ENCODE peak calls at places on chromosome 4, in seven cellular contexts. One of them, this sample, is unnamed.

GRCh38 chr4:55517526-55518229 is 29.0 kb downstream of the CLOCK start:
- DNase-seq in stimulated activated CD4-positive, alpha-beta T cell treated with anti-CD3 and anti-CD28 coated beads, Interleukin-12 subunit alpha, Interleukin-12 subunit beta, amount 100 ng/mL, for 24 hours: no peak
- DNase-seq in posterior vena cava: no peak
- DNase-seq in pancreas: no peak
- DNase-seq in amniotic stem cell: no peak
- DNase-seq in naive thymus-derived CD4-positive, alpha-beta T cell: no peak
- DNase-seq in dorsolateral prefrontal cortex: no peak
- DNase-seq in this sample: no peak

GRCh38 chr4:79882806-79883205 is 190.2 kb downstream of the ANTXR2 start:
- DNase-seq in stimulated activated CD4-positive, alpha-beta T cell treated with anti-CD3 and anti-CD28 coated beads, Interleukin-12 subunit alpha, Interleukin-12 subunit beta, amount 100 ng/mL, for 24 hours: no peak
- DNase-seq in posterior vena cava: no peak
- DNase-seq in amniotic stem cell: no peak
- DNase-seq in naive thymus-derived CD4-positive, alpha-beta T cell: no peak
- DNase-seq in pancreas: no peak
- DNase-seq in dorsolateral prefrontal cortex: no peak
- DNase-seq in this sample: no peak

GRCh38 chr4:114365591-114365990 is 233.0 kb upstream of the UGT8 start:
- DNase-seq in amniotic stem cell: no peak
- DNase-seq in pancreas: no peak
- DNase-seq in stimulated activated CD4-positive, alpha-beta T cell treated with anti-CD3 and anti-CD28 coated beads, Interleukin-12 subunit alpha, Interleukin-12 subunit beta, amount 100 ng/mL, for 24 hours: no peak
- DNase-seq in posterior vena cava: no peak
- DNase-seq in naive thymus-derived CD4-positive, alpha-beta T cell: no peak
- DNase-seq in dorsolateral prefrontal cortex: no peak
- DNase-seq in this sample: no peak

GRCh38 chr4:7360802-7361201 is 73.9 kb downstream of the PSAPL1 start:
- DNase-seq in posterior vena cava: no peak
- DNase-seq in naive thymus-derived CD4-positive, alpha-beta T cell: no peak
- DNase-seq in pancreas: no peak
- DNase-seq in stimulated activated CD4-positive, alpha-beta T cell treated with anti-CD3 and anti-CD28 coated beads, Interleukin-12 subunit alpha, Interleukin-12 subunit beta, amount 100 ng/mL, for 24 hours: no peak
- DNase-seq in amniotic stem cell: no peak
- DNase-seq in dorsolateral prefrontal cortex: no peak
- DNase-seq in this sample: no peak

GRCh38 chr4:926538-926937 is 5.6 kb downstream of the GAK start:
- DNase-seq in posterior vena cava: peak
- DNase-seq in dorsolateral prefrontal cortex: peak
- DNase-seq in naive thymus-derived CD4-positive, alpha-beta T cell: no peak
- DNase-seq in amniotic stem cell: no peak
- DNase-seq in pancreas: peak
- DNase-seq in stimulated activated CD4-positive, alpha-beta T cell treated with anti-CD3 and anti-CD28 coated beads, Interleukin-12 subunit alpha, Interleukin-12 subunit beta, amount 100 ng/mL, for 24 hours: no peak
- DNase-seq in this sample: no peak

GRCh38 chr4:3168029-3168428 is 80.9 kb upstream of the MSANTD1 start:
- DNase-seq in pancreas: no peak
- DNase-seq in amniotic stem cell: no peak
- DNase-seq in stimulated activated CD4-positive, alpha-beta T cell treated with anti-CD3 and anti-CD28 coated beads, Interleukin-12 subunit alpha, Interleukin-12 subunit beta, amount 100 ng/mL, for 24 hours: no peak
- DNase-seq in posterior vena cava: no peak
- DNase-seq in naive thymus-derived CD4-positive, alpha-beta T cell: no peak
- DNase-seq in dorsolateral prefrontal cortex: no peak
- DNase-seq in this sample: no peak

GRCh38 chr4:72055566-72055965 is 23.8 kb downstream of the NPFFR2 start:
- DNase-seq in stimulated activated CD4-positive, alpha-beta T cell treated with anti-CD3 and anti-CD28 coated beads, Interleukin-12 subunit alpha, Interleukin-12 subunit beta, amount 100 ng/mL, for 24 hours: no peak
- DNase-seq in dorsolateral prefrontal cortex: no peak
- DNase-seq in pancreas: no peak
- DNase-seq in posterior vena cava: no peak
- DNase-seq in amniotic stem cell: no peak
- DNase-seq in naive thymus-derived CD4-positive, alpha-beta T cell: no peak
- DNase-seq in this sample: no peak

GRCh38 chr4:74032064-74032463 is 6.4 kb downstream of the CXCL3 start:
- DNase-seq in naive thymus-derived CD4-positive, alpha-beta T cell: no peak
- DNase-seq in stimulated activated CD4-positive, alpha-beta T cell treated with anti-CD3 and anti-CD28 coated beads, Interleukin-12 subunit alpha, Interleukin-12 subunit beta, amount 100 ng/mL, for 24 hours: no peak
- DNase-seq in pancreas: no peak
- DNase-seq in amniotic stem cell: no peak
- DNase-seq in posterior vena cava: no peak
- DNase-seq in dorsolateral prefrontal cortex: no peak
- DNase-seq in this sample: no peak

GRCh38 chr4:146478009-146478408 is 43.7 kb downstream of the SLC10A7 start:
- DNase-seq in naive thymus-derived CD4-positive, alpha-beta T cell: no peak
- DNase-seq in pancreas: no peak
- DNase-seq in amniotic stem cell: no peak
- DNase-seq in stimulated activated CD4-positive, alpha-beta T cell treated with anti-CD3 and anti-CD28 coated beads, Interleukin-12 subunit alpha, Interleukin-12 subunit beta, amount 100 ng/mL, for 24 hours: no peak
- DNase-seq in dorsolateral prefrontal cortex: no peak
- DNase-seq in posterior vena cava: no peak
- DNase-seq in this sample: no peak

GRCh38 chr4:113052379-113052951 is 3.0 kb downstream of the ANK2 start:
- DNase-seq in dorsolateral prefrontal cortex: peak
- DNase-seq in pancreas: no peak
- DNase-seq in naive thymus-derived CD4-positive, alpha-beta T cell: no peak
- DNase-seq in amniotic stem cell: no peak
- DNase-seq in stimulated activated CD4-positive, alpha-beta T cell treated with anti-CD3 and anti-CD28 coated beads, Interleukin-12 subunit alpha, Interleukin-12 subunit beta, amount 100 ng/mL, for 24 hours: no peak
- DNase-seq in posterior vena cava: no peak
- DNase-seq in this sample: peak

GRCh38 chr4:94582517-94582916 is 130.8 kb downstream of the PDLIM5 start:
- DNase-seq in naive thymus-derived CD4-positive, alpha-beta T cell: no peak
- DNase-seq in amniotic stem cell: no peak
- DNase-seq in posterior vena cava: no peak
- DNase-seq in pancreas: no peak
- DNase-seq in stimulated activated CD4-positive, alpha-beta T cell treated with anti-CD3 and anti-CD28 coated beads, Interleukin-12 subunit alpha, Interleukin-12 subunit beta, amount 100 ng/mL, for 24 hours: no peak
- DNase-seq in dorsolateral prefrontal cortex: no peak
- DNase-seq in this sample: no peak

GRCh38 chr4:77187231-77187630 is 30.2 kb downstream of the CCNG2 start:
- DNase-seq in dorsolateral prefrontal cortex: no peak
- DNase-seq in stimulated activated CD4-positive, alpha-beta T cell treated with anti-CD3 and anti-CD28 coated beads, Interleukin-12 subunit alpha, Interleukin-12 subunit beta, amount 100 ng/mL, for 24 hours: no peak
- DNase-seq in amniotic stem cell: no peak
- DNase-seq in pancreas: no peak
- DNase-seq in posterior vena cava: no peak
- DNase-seq in naive thymus-derived CD4-positive, alpha-beta T cell: no peak
- DNase-seq in this sample: no peak

GRCh38 chr4:44448548-44449443 is at the start of gene KCTD8:
- DNase-seq in stimulated activated CD4-positive, alpha-beta T cell treated with anti-CD3 and anti-CD28 coated beads, Interleukin-12 subunit alpha, Interleukin-12 subunit beta, amount 100 ng/mL, for 24 hours: peak
- DNase-seq in dorsolateral prefrontal cortex: peak
- DNase-seq in pancreas: peak
- DNase-seq in naive thymus-derived CD4-positive, alpha-beta T cell: peak
- DNase-seq in posterior vena cava: peak
- DNase-seq in amniotic stem cell: no peak
- DNase-seq in this sample: peak

GRCh38 chr4:13088726-13089658 is 395.1 kb downstream of the RAB28 start:
- DNase-seq in stimulated activated CD4-positive, alpha-beta T cell treated with anti-CD3 and anti-CD28 coated beads, Interleukin-12 subunit alpha, Interleukin-12 subunit beta, amount 100 ng/mL, for 24 hours: no peak
- DNase-seq in naive thymus-derived CD4-positive, alpha-beta T cell: no peak
- DNase-seq in dorsolateral prefrontal cortex: no peak
- DNase-seq in amniotic stem cell: no peak
- DNase-seq in posterior vena cava: no peak
- DNase-seq in pancreas: no peak
- DNase-seq in this sample: no peak

GRCh38 chr4:108466936-108467902 is 153.2 kb upstream of the RPL34 start:
- DNase-seq in naive thymus-derived CD4-positive, alpha-beta T cell: no peak
- DNase-seq in amniotic stem cell: peak
- DNase-seq in dorsolateral prefrontal cortex: no peak
- DNase-seq in pancreas: no peak
- DNase-seq in posterior vena cava: no peak
- DNase-seq in stimulated activated CD4-positive, alpha-beta T cell treated with anti-CD3 and anti-CD28 coated beads, Interleukin-12 subunit alpha, Interleukin-12 subunit beta, amount 100 ng/mL, for 24 hours: no peak
- DNase-seq in this sample: peak

GRCh38 chr4:174156239-174156826 is 127.1 kb downstream of the FBXO8 start:
- DNase-seq in naive thymus-derived CD4-positive, alpha-beta T cell: no peak
- DNase-seq in pancreas: no peak
- DNase-seq in dorsolateral prefrontal cortex: no peak
- DNase-seq in stimulated activated CD4-positive, alpha-beta T cell treated with anti-CD3 and anti-CD28 coated beads, Interleukin-12 subunit alpha, Interleukin-12 subunit beta, amount 100 ng/mL, for 24 hours: no peak
- DNase-seq in amniotic stem cell: peak
- DNase-seq in posterior vena cava: no peak
- DNase-seq in this sample: no peak

GRCh38 chr4:127975121-127975770 is 10.0 kb downstream of the ABHD18 start:
- DNase-seq in dorsolateral prefrontal cortex: no peak
- DNase-seq in posterior vena cava: no peak
- DNase-seq in amniotic stem cell: no peak
- DNase-seq in naive thymus-derived CD4-positive, alpha-beta T cell: no peak
- DNase-seq in pancreas: no peak
- DNase-seq in stimulated activated CD4-positive, alpha-beta T cell treated with anti-CD3 and anti-CD28 coated beads, Interleukin-12 subunit alpha, Interleukin-12 subunit beta, amount 100 ng/mL, for 24 hours: no peak
- DNase-seq in this sample: no peak

GRCh38 chr4:124334119-124334518 is 378.4 kb downstream of the ANKRD50 start:
- DNase-seq in amniotic stem cell: peak
- DNase-seq in naive thymus-derived CD4-positive, alpha-beta T cell: no peak
- DNase-seq in stimulated activated CD4-positive, alpha-beta T cell treated with anti-CD3 and anti-CD28 coated beads, Interleukin-12 subunit alpha, Interleukin-12 subunit beta, amount 100 ng/mL, for 24 hours: no peak
- DNase-seq in posterior vena cava: no peak
- DNase-seq in pancreas: no peak
- DNase-seq in dorsolateral prefrontal cortex: no peak
- DNase-seq in this sample: no peak

GRCh38 chr4:153257151-153257620 is 52.9 kb downstream of the TRIM2 start:
- DNase-seq in posterior vena cava: peak
- DNase-seq in stimulated activated CD4-positive, alpha-beta T cell treated with anti-CD3 and anti-CD28 coated beads, Interleukin-12 subunit alpha, Interleukin-12 subunit beta, amount 100 ng/mL, for 24 hours: peak
- DNase-seq in pancreas: no peak
- DNase-seq in naive thymus-derived CD4-positive, alpha-beta T cell: peak
- DNase-seq in amniotic stem cell: peak
- DNase-seq in dorsolateral prefrontal cortex: peak
- DNase-seq in this sample: peak

GRCh38 chr4:18608910-18609525 is 587.5 kb upstream of the LCORL start:
- DNase-seq in naive thymus-derived CD4-positive, alpha-beta T cell: no peak
- DNase-seq in pancreas: no peak
- DNase-seq in posterior vena cava: no peak
- DNase-seq in amniotic stem cell: no peak
- DNase-seq in dorsolateral prefrontal cortex: no peak
- DNase-seq in stimulated activated CD4-positive, alpha-beta T cell treated with anti-CD3 and anti-CD28 coated beads, Interleukin-12 subunit alpha, Interleukin-12 subunit beta, amount 100 ng/mL, for 24 hours: no peak
- DNase-seq in this sample: no peak

GRCh38 chr4:39900966-39901365 is 76.7 kb downstream of the PDS5A start:
- DNase-seq in posterior vena cava: no peak
- DNase-seq in dorsolateral prefrontal cortex: no peak
- DNase-seq in amniotic stem cell: no peak
- DNase-seq in stimulated activated CD4-positive, alpha-beta T cell treated with anti-CD3 and anti-CD28 coated beads, Interleukin-12 subunit alpha, Interleukin-12 subunit beta, amount 100 ng/mL, for 24 hours: no peak
- DNase-seq in naive thymus-derived CD4-positive, alpha-beta T cell: no peak
- DNase-seq in pancreas: no peak
- DNase-seq in this sample: no peak

GRCh38 chr4:25500626-25501318 is 123.7 kb downstream of the ANAPC4 start:
- DNase-seq in dorsolateral prefrontal cortex: peak
- DNase-seq in stimulated activated CD4-positive, alpha-beta T cell treated with anti-CD3 and anti-CD28 coated beads, Interleukin-12 subunit alpha, Interleukin-12 subunit beta, amount 100 ng/mL, for 24 hours: no peak
- DNase-seq in amniotic stem cell: no peak
- DNase-seq in posterior vena cava: no peak
- DNase-seq in pancreas: no peak
- DNase-seq in naive thymus-derived CD4-positive, alpha-beta T cell: no peak
- DNase-seq in this sample: no peak

GRCh38 chr4:13496605-13497004 is 12.5 kb upstream of the RAB28 start:
- DNase-seq in posterior vena cava: no peak
- DNase-seq in stimulated activated CD4-positive, alpha-beta T cell treated with anti-CD3 and anti-CD28 coated beads, Interleukin-12 subunit alpha, Interleukin-12 subunit beta, amount 100 ng/mL, for 24 hours: no peak
- DNase-seq in amniotic stem cell: no peak
- DNase-seq in dorsolateral prefrontal cortex: no peak
- DNase-seq in pancreas: no peak
- DNase-seq in naive thymus-derived CD4-positive, alpha-beta T cell: no peak
- DNase-seq in this sample: no peak

GRCh38 chr4:182188622-182189021 is 54.6 kb upstream of the TENM3 start:
- DNase-seq in posterior vena cava: no peak
- DNase-seq in stimulated activated CD4-positive, alpha-beta T cell treated with anti-CD3 and anti-CD28 coated beads, Interleukin-12 subunit alpha, Interleukin-12 subunit beta, amount 100 ng/mL, for 24 hours: no peak
- DNase-seq in amniotic stem cell: no peak
- DNase-seq in dorsolateral prefrontal cortex: no peak
- DNase-seq in pancreas: no peak
- DNase-seq in naive thymus-derived CD4-positive, alpha-beta T cell: no peak
- DNase-seq in this sample: no peak

GRCh38 chr4:40924096-40924792 is 174.5 kb downstream of the NSUN7 start:
- DNase-seq in stimulated activated CD4-positive, alpha-beta T cell treated with anti-CD3 and anti-CD28 coated beads, Interleukin-12 subunit alpha, Interleukin-12 subunit beta, amount 100 ng/mL, for 24 hours: peak
- DNase-seq in posterior vena cava: peak
- DNase-seq in dorsolateral prefrontal cortex: peak
- DNase-seq in amniotic stem cell: peak
- DNase-seq in pancreas: no peak
- DNase-seq in naive thymus-derived CD4-positive, alpha-beta T cell: peak
- DNase-seq in this sample: peak

GRCh38 chr4:24914460-24914859 is 1.6 kb upstream of the CCDC149 start:
- DNase-seq in amniotic stem cell: no peak
- DNase-seq in naive thymus-derived CD4-positive, alpha-beta T cell: no peak
- DNase-seq in dorsolateral prefrontal cortex: no peak
- DNase-seq in pancreas: no peak
- DNase-seq in posterior vena cava: no peak
- DNase-seq in stimulated activated CD4-positive, alpha-beta T cell treated with anti-CD3 and anti-CD28 coated beads, Interleukin-12 subunit alpha, Interleukin-12 subunit beta, amount 100 ng/mL, for 24 hours: no peak
- DNase-seq in this sample: no peak

GRCh38 chr4:156475322-156475721 is 496.3 kb downstream of the PDGFC start:
- DNase-seq in stimulated activated CD4-positive, alpha-beta T cell treated with anti-CD3 and anti-CD28 coated beads, Interleukin-12 subunit alpha, Interleukin-12 subunit beta, amount 100 ng/mL, for 24 hours: no peak
- DNase-seq in posterior vena cava: no peak
- DNase-seq in pancreas: no peak
- DNase-seq in naive thymus-derived CD4-positive, alpha-beta T cell: no peak
- DNase-seq in dorsolateral prefrontal cortex: no peak
- DNase-seq in amniotic stem cell: no peak
- DNase-seq in this sample: no peak

GRCh38 chr4:54614094-54614493 is 43.7 kb upstream of the KIT start:
- DNase-seq in naive thymus-derived CD4-positive, alpha-beta T cell: no peak
- DNase-seq in dorsolateral prefrontal cortex: no peak
- DNase-seq in stimulated activated CD4-positive, alpha-beta T cell treated with anti-CD3 and anti-CD28 coated beads, Interleukin-12 subunit alpha, Interleukin-12 subunit beta, amount 100 ng/mL, for 24 hours: no peak
- DNase-seq in posterior vena cava: no peak
- DNase-seq in amniotic stem cell: no peak
- DNase-seq in pancreas: no peak
- DNase-seq in this sample: no peak

GRCh38 chr4:85741921-85742591 is 267.1 kb downstream of the ARHGAP24 start:
- DNase-seq in posterior vena cava: peak
- DNase-seq in amniotic stem cell: no peak
- DNase-seq in dorsolateral prefrontal cortex: peak
- DNase-seq in naive thymus-derived CD4-positive, alpha-beta T cell: no peak
- DNase-seq in pancreas: peak
- DNase-seq in stimulated activated CD4-positive, alpha-beta T cell treated with anti-CD3 and anti-CD28 coated beads, Interleukin-12 subunit alpha, Interleukin-12 subunit beta, amount 100 ng/mL, for 24 hours: no peak
- DNase-seq in this sample: no peak

This sample was measured in T-helper 2 cell treated with Interferon-gamma antibody and Interleukin-4, amounts not matched to agents 5 μg/mL and 100 μg/mL, for 36 hours.